ENCODE peak calls at places on chromosomes 3 and 15, in four cellular contexts. I, D, R and Q are unnamed samples.

GRCh38 chr3:169760479-169760878 is 4.4 kb downstream of the TERC start:
- DNase-seq in I (no peak), D (no peak), R (no peak), Q (no peak)

GRCh38 chr3:145854486-145854885 is 306.5 kb downstream of the PLOD2 start:
- DNase-seq in I (no peak), D (no peak), R (no peak), Q (no peak)

GRCh38 chr3:15391007-15391406 is 36.3 kb downstream of the METTL6 start:
- DNase-seq in I (no peak), D (no peak), R (no peak), Q (peak)

GRCh38 chr3:126117212-126117611 is 33.3 kb upstream of the SLC41A3 start:
- DNase-seq in I (no peak), D (no peak), R (no peak), Q (no peak)

GRCh38 chr15:73362900-73363299 is 5.9 kb downstream of the HCN4 start:
- DNase-seq in I (no peak), D (no peak), R (no peak), Q (no peak)

GRCh38 chr3:9409981-9410849 is 12.8 kb downstream of the SETD5 start:
- DNase-seq in I (no peak), D (no peak), R (no peak), Q (no peak)

GRCh38 chr3:4426782-4427344 is 40.2 kb downstream of the SUMF1 start:
- DNase-seq in I (no peak), D (no peak), R (no peak), Q (no peak)

GRCh38 chr15:91468861-91469260 is 368.8 kb downstream of the SV2B start:
- DNase-seq in I (no peak), D (peak), R (peak), Q (no peak)

GRCh38 chr15:34855893-34856292 is 60.5 kb upstream of the ACTC1 start:
- DNase-seq in I (no peak), D (peak), R (no peak), Q (peak)

GRCh38 chr3:123100192-123100776 is 33.5 kb downstream of the PDIA5 start:
- DNase-seq in I (no peak), D (no peak), R (no peak), Q (no peak)

GRCh38 chr3:55585856-55586255 is 98.8 kb upstream of the WNT5A start:
- DNase-seq in I (no peak), D (no peak), R (no peak), Q (no peak)

GRCh38 chr3:12288466-12289129 is at the start of gene PPARG:
- DNase-seq in I (no peak), D (peak), R (peak), Q (no peak)